ENCODE peak calls at places on chromosomes 11 and 22, in five cellular contexts. One of them, this sample, is unnamed.

GRCh38 chr11:128481135-128481534 is 106.2 kb downstream of the ETS1 start:
- DNase-seq in sigmoid colon: no peak
- DNase-seq in heart right ventricle: no peak
- DNase-seq in cardiac muscle cell: peak; percentile 93
- DNase-seq in epithelial cell of esophagus: peak; percentile 29
- DNase-seq in this sample: no peak

GRCh38 chr11:111974451-111974850 is 37.3 kb downstream of the DIXDC1 start:
- DNase-seq in epithelial cell of esophagus: no peak
- DNase-seq in heart right ventricle: no peak
- DNase-seq in sigmoid colon: no peak
- DNase-seq in cardiac muscle cell: peak; percentile 7
- DNase-seq in this sample: no peak

GRCh38 chr11:64037027-64037633 is 1.4 kb downstream of the FLRT1 start:
- DNase-seq in cardiac muscle cell: no peak
- DNase-seq in sigmoid colon: no peak
- DNase-seq in epithelial cell of esophagus: no peak
- DNase-seq in heart right ventricle: no peak
- DNase-seq in this sample: peak; percentile 79

GRCh38 chr11:68958211-68958610 is 22.6 kb downstream of the MRGPRD start:
- DNase-seq in cardiac muscle cell: no peak
- DNase-seq in epithelial cell of esophagus: no peak
- DNase-seq in sigmoid colon: no peak
- DNase-seq in heart right ventricle: no peak
- DNase-seq in this sample: no peak

GRCh38 chr11:95556342-95557151 is 233.0 kb downstream of the FAM76B start:
- DNase-seq in epithelial cell of esophagus: no peak
- DNase-seq in heart right ventricle: no peak
- DNase-seq in sigmoid colon: no peak
- DNase-seq in cardiac muscle cell: peak; percentile 68
- DNase-seq in this sample: no peak

GRCh38 chr11:118258410-118258809 is 5.7 kb downstream of the MPZL2 start:
- DNase-seq in sigmoid colon: no peak
- DNase-seq in heart right ventricle: no peak
- DNase-seq in cardiac muscle cell: no peak
- DNase-seq in epithelial cell of esophagus: peak; percentile 43
- DNase-seq in this sample: no peak

GRCh38 chr11:2726964-2727363 is 27.2 kb upstream of the KCNQ1OT1 start:
- DNase-seq in heart right ventricle: no peak
- DNase-seq in sigmoid colon: no peak
- DNase-seq in cardiac muscle cell: peak; percentile 35
- DNase-seq in epithelial cell of esophagus: no peak
- DNase-seq in this sample: no peak

GRCh38 chr22:28798810-28799124 is 1.6 kb downstream of the XBP1 start:
- DNase-seq in epithelial cell of esophagus: no peak
- DNase-seq in sigmoid colon: no peak
- DNase-seq in cardiac muscle cell: no peak
- DNase-seq in heart right ventricle: no peak
- DNase-seq in this sample: no peak

GRCh38 chr11:109783842-109784241 is 309.4 kb upstream of the ZC3H12C start:
- DNase-seq in sigmoid colon: no peak
- DNase-seq in cardiac muscle cell: no peak
- DNase-seq in epithelial cell of esophagus: no peak
- DNase-seq in heart right ventricle: no peak
- DNase-seq in this sample: no peak

GRCh38 chr22:46687460-46687859 is 50.6 kb downstream of the CERK start:
- DNase-seq in sigmoid colon: no peak
- DNase-seq in cardiac muscle cell: no peak
- DNase-seq in epithelial cell of esophagus: no peak
- DNase-seq in heart right ventricle: no peak
- DNase-seq in this sample: no peak

GRCh38 chr22:32862083-32862482 is 60.6 kb downstream of the TIMP3 start:
- DNase-seq in heart right ventricle: no peak
- DNase-seq in sigmoid colon: no peak
- DNase-seq in epithelial cell of esophagus: no peak
- DNase-seq in cardiac muscle cell: no peak
- DNase-seq in this sample: no peak

GRCh38 chr11:10351435-10351767 is 46.5 kb downstream of the ADM start:
- DNase-seq in sigmoid colon: no peak
- DNase-seq in cardiac muscle cell: no peak
- DNase-seq in heart right ventricle: no peak
- DNase-seq in epithelial cell of esophagus: no peak
- DNase-seq in this sample: no peak

GRCh38 chr11:122140535-122140934 is 24.5 kb upstream of the BLID start:
- DNase-seq in heart right ventricle: no peak
- DNase-seq in sigmoid colon: no peak
- DNase-seq in epithelial cell of esophagus: peak; percentile 90
- DNase-seq in cardiac muscle cell: peak; percentile 58
- DNase-seq in this sample: no peak

GRCh38 chr11:126288237-126288636 is 5.3 kb downstream of the TIRAP start:
- DNase-seq in cardiac muscle cell: no peak
- DNase-seq in heart right ventricle: no peak
- DNase-seq in sigmoid colon: no peak
- DNase-seq in epithelial cell of esophagus: no peak
- DNase-seq in this sample: no peak

GRCh38 chr11:43868852-43869567 is 11.6 kb upstream of the ALKBH3 start:
- DNase-seq in cardiac muscle cell: peak; percentile 94
- DNase-seq in epithelial cell of esophagus: peak; percentile 85
- DNase-seq in sigmoid colon: no peak
- DNase-seq in heart right ventricle: no peak
- DNase-seq in this sample: no peak

GRCh38 chr22:44212936-44213335 is 32.2 kb downstream of the PARVG start:
- DNase-seq in sigmoid colon: no peak
- DNase-seq in cardiac muscle cell: no peak
- DNase-seq in heart right ventricle: no peak
- DNase-seq in epithelial cell of esophagus: no peak
- DNase-seq in this sample: no peak

GRCh38 chr11:96090711-96091110 is 166.8 kb upstream of the MTMR2 start:
- DNase-seq in heart right ventricle: no peak
- DNase-seq in cardiac muscle cell: peak; percentile 92
- DNase-seq in epithelial cell of esophagus: no peak
- DNase-seq in sigmoid colon: no peak
- DNase-seq in this sample: no peak

GRCh38 chr11:1516273-1517067 is 29.9 kb upstream of the MOB2 start:
- DNase-seq in epithelial cell of esophagus: peak; percentile 27
- DNase-seq in sigmoid colon: no peak
- DNase-seq in cardiac muscle cell: no peak
- DNase-seq in heart right ventricle: no peak
- DNase-seq in this sample: no peak

GRCh38 chr11:76776472-76776871 is 6.7 kb upstream of the TSKU start:
- DNase-seq in cardiac muscle cell: no peak
- DNase-seq in heart right ventricle: no peak
- DNase-seq in epithelial cell of esophagus: no peak
- DNase-seq in sigmoid colon: no peak
- DNase-seq in this sample: no peak

GRCh38 chr11:80241766-80242165 is 800.9 kb upstream of the TENM4 start:
- DNase-seq in cardiac muscle cell: peak; percentile 31
- DNase-seq in epithelial cell of esophagus: peak; percentile 78
- DNase-seq in sigmoid colon: no peak
- DNase-seq in heart right ventricle: no peak
- DNase-seq in this sample: no peak

GRCh38 chr11:88522624-88523361 is 185.3 kb upstream of the CTSC start:
- DNase-seq in heart right ventricle: no peak
- DNase-seq in sigmoid colon: no peak
- DNase-seq in epithelial cell of esophagus: no peak
- DNase-seq in cardiac muscle cell: no peak
- DNase-seq in this sample: no peak

GRCh38 chr11:6635082-6635932 is 16.1 kb upstream of the TPP1 start:
- DNase-seq in heart right ventricle: peak; percentile 81
- DNase-seq in cardiac muscle cell: peak; percentile 70
- DNase-seq in epithelial cell of esophagus: no peak
- DNase-seq in sigmoid colon: peak; percentile 80
- DNase-seq in this sample: no peak

GRCh38 chr11:32758291-32758690 is 36.2 kb downstream of the CCDC73 start:
- DNase-seq in cardiac muscle cell: no peak
- DNase-seq in sigmoid colon: no peak
- DNase-seq in heart right ventricle: no peak
- DNase-seq in epithelial cell of esophagus: peak; percentile 65
- DNase-seq in this sample: no peak

GRCh38 chr11:34623463-34623862 is 2.6 kb downstream of the EHF start:
- DNase-seq in epithelial cell of esophagus: no peak
- DNase-seq in cardiac muscle cell: no peak
- DNase-seq in sigmoid colon: no peak
- DNase-seq in heart right ventricle: no peak
- DNase-seq in this sample: no peak

GRCh38 chr11:34626393-34626792 is 5.5 kb downstream of the EHF start:
- DNase-seq in sigmoid colon: no peak
- DNase-seq in epithelial cell of esophagus: peak; percentile 68
- DNase-seq in cardiac muscle cell: no peak
- DNase-seq in heart right ventricle: no peak
- DNase-seq in this sample: no peak

GRCh38 chr11:34625576-34625975 is 4.7 kb downstream of the EHF start:
- DNase-seq in heart right ventricle: no peak
- DNase-seq in cardiac muscle cell: no peak
- DNase-seq in epithelial cell of esophagus: no peak
- DNase-seq in sigmoid colon: no peak
- DNase-seq in this sample: no peak

GRCh38 chr11:34621876-34622275 is 983 bp downstream of the EHF start:
- DNase-seq in cardiac muscle cell: no peak
- DNase-seq in sigmoid colon: no peak
- DNase-seq in heart right ventricle: no peak
- DNase-seq in epithelial cell of esophagus: peak; percentile 56
- DNase-seq in this sample: no peak

DNA sequence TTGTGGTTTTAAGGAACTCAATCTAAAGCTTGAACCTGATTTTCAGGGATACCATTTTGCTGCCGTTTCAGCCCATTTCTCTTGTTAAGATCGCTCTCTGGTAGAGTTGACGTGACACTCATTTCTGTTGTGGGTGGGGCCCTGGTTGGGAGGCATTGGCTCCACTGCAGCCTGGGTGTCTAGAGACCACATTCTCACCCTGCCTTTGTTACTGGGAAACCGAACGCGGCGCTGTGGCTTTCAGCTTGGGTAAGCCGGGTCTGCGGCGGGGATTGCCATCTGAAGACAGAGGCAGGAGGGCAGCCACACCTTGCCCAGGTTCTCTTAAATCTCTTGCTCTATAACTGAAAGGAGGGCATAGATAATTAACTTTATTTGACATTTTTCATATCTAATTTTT is 3.2 kb downstream of the EHF start:
- DNase-seq in heart right ventricle: no peak
- DNase-seq in sigmoid colon: no peak
- DNase-seq in epithelial cell of esophagus: peak; percentile 75
- DNase-seq in cardiac muscle cell: no peak
- DNase-seq in this sample: no peak
- TF ChIP-seq CTCF in heart right ventricle: no peak
- TF ChIP-seq CTCF in sigmoid colon: no peak
- TF ChIP-seq CTCF in epithelial cell of esophagus: no peak
- TF ChIP-seq CTCF in cardiac muscle cell: no peak
- TF ChIP-seq CTCF in this sample: no peak

GRCh38 chr11:116928102-116928777 is 90.8 kb upstream of the APOA1 start:
- DNase-seq in epithelial cell of esophagus: no peak
- DNase-seq in heart right ventricle: no peak
- DNase-seq in sigmoid colon: no peak
- DNase-seq in cardiac muscle cell: peak; percentile 42
- DNase-seq in this sample: no peak

GRCh38 chr11:116929393-116930090 is 92.1 kb upstream of the APOA1 start:
- DNase-seq in sigmoid colon: no peak
- DNase-seq in epithelial cell of esophagus: no peak
- DNase-seq in cardiac muscle cell: peak; percentile 34
- DNase-seq in heart right ventricle: peak; percentile 21
- DNase-seq in this sample: no peak

GRCh38 chr11:116927163-116927772 is 89.8 kb upstream of the APOA1 start:
- DNase-seq in sigmoid colon: no peak
- DNase-seq in cardiac muscle cell: no peak
- DNase-seq in epithelial cell of esophagus: peak; percentile 10
- DNase-seq in heart right ventricle: no peak
- DNase-seq in this sample: no peak

GRCh38 chr11:116930177-116930576 is 92.8 kb upstream of the APOA1 start:
- DNase-seq in epithelial cell of esophagus: no peak
- DNase-seq in heart right ventricle: peak; percentile 26
- DNase-seq in cardiac muscle cell: peak; percentile 72
- DNase-seq in sigmoid colon: no peak
- DNase-seq in this sample: no peak

DNA sequence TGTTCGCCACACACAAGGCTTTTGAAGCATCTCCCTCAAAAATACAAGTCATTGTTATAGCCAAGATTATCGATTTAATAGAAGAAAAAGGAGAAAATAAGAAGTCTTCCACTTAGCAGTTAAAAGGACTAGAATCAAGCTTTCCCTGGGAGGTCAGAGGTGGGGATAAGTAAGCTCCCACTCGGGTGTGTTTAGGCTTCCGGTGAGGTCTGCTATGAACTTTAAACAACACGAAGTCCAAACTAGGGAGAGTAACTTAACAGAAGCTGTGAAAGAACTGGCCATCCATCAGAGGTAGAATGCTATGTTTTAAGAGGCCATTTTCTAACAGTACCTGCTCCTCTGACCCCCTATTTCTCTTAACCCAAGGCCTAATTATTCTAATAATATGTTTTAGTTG is 91.4 kb upstream of the APOA1 start:
- DNase-seq in sigmoid colon: no peak
- DNase-seq in heart right ventricle: no peak
- DNase-seq in cardiac muscle cell: peak; percentile 16
- DNase-seq in epithelial cell of esophagus: no peak
- DNase-seq in this sample: no peak
- H3K4me3 ChIP-seq in sigmoid colon: no peak overlapping the region
- H3K4me3 ChIP-seq in heart right ventricle: no peak overlapping the region
- H3K4me3 ChIP-seq in cardiac muscle cell: no peak overlapping the region
- H3K4me3 ChIP-seq in epithelial cell of esophagus: no peak overlapping the region
- H3K4me3 ChIP-seq in this sample: no peak overlapping the region

GRCh38 chr11:116895053-116895757 is 57.8 kb upstream of the APOA1 start:
- DNase-seq in cardiac muscle cell: peak; percentile 46
- DNase-seq in heart right ventricle: no peak
- DNase-seq in epithelial cell of esophagus: peak; percentile 27
- DNase-seq in sigmoid colon: peak; percentile 70
- DNase-seq in this sample: no peak
- TF ChIP-seq CTCF in cardiac muscle cell: peak; percentile 62
- TF ChIP-seq CTCF in heart right ventricle: peak; percentile 56
- TF ChIP-seq CTCF in epithelial cell of esophagus: no peak
- TF ChIP-seq CTCF in sigmoid colon: peak; percentile 32
- TF ChIP-seq CTCF in this sample: no peak

DNA sequence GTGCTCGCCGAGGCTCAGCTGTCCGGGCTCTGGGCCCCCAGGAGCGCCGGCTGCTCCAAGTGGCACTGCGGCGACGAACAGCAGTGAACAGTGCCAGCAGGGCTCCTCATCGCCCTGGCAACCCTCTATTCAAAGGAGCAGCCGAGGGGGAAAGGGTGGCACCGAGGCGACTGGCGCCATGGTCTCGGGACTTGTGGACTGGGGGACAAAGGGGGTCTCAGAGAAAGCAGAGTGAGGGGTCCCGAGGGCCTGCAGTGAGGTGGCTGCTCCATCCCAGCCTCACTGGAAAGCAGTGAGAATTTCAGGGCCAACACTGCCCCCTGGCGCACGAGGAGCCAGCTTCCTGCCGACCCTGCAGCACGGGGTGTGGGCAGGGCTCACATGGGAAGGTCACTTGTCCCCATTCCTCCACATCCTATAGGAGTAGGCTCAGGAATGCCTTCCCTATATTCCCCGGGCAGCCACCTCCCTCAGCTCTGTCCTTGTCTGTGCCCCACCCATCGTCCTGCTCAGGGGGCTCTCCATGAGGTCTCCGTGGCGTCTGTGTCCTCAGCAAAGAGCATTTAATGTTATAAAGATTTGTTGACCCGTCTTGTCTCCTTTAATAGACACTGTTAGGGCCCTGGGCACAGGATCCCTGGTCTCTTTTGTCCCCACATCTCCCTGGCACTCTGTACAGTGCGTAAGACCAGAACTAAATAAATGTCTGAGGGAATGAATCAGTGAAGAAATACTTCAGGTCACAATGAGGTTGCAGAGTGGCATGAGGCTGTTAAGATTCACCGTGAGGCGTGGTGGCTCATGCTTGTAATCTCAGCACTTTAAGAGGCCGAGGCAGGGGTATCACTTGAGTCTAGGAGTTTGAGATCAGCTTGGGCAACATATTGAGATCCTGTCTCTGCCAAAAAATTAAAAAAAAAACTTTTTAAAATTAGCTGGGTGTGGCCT is 26.4 kb downstream of the LRFN4 start:
- DNase-seq in epithelial cell of esophagus: peak; percentile 85
- DNase-seq in heart right ventricle: no peak
- DNase-seq in cardiac muscle cell: peak; percentile 49
- DNase-seq in sigmoid colon: peak; percentile 82
- DNase-seq in this sample: no peak
- H3K4me3 ChIP-seq in epithelial cell of esophagus: no peak overlapping the region
- H3K4me3 ChIP-seq in heart right ventricle: no peak overlapping the region
- H3K4me3 ChIP-seq in cardiac muscle cell: no peak overlapping the region
- H3K4me3 ChIP-seq in sigmoid colon: peak overlapping the region; percentile 37
- H3K4me3 ChIP-seq in this sample: no peak overlapping the region